ENCODE peak calls at places on chromosomes 6 and 20, in four cellular contexts. One of them, this sample, is unnamed.

GRCh38 chr6:128493877-128494276 is 26.5 kb downstream of the PTPRK start:
- DNase-seq in tibial artery: no peak
- DNase-seq in substantia nigra: no peak
- DNase-seq in right cardiac atrium: no peak
- DNase-seq in this sample: no peak

GRCh38 chr6:143234686-143235085 is 174.0 kb downstream of the AIG1 start:
- DNase-seq in tibial artery: no peak
- DNase-seq in right cardiac atrium: no peak
- DNase-seq in substantia nigra: no peak
- DNase-seq in this sample: no peak

GRCh38 chr6:27312146-27312949 is at the start of gene POM121L2:
- DNase-seq in substantia nigra: no peak
- DNase-seq in tibial artery: no peak
- DNase-seq in right cardiac atrium: peak
- DNase-seq in this sample: no peak

GRCh38 chr20:44074252-44075151 is 112.5 kb downstream of the JPH2 start:
- DNase-seq in substantia nigra: peak
- DNase-seq in tibial artery: peak
- DNase-seq in right cardiac atrium: peak
- DNase-seq in this sample: peak

GRCh38 chr6:104597541-104598050 is 262.1 kb downstream of the HACE1 start:
- DNase-seq in substantia nigra: no peak
- DNase-seq in right cardiac atrium: no peak
- DNase-seq in tibial artery: no peak
- DNase-seq in this sample: no peak

GRCh38 chr20:35295674-35296073 is 3.4 kb upstream of the FAM83C start:
- DNase-seq in tibial artery: no peak
- DNase-seq in right cardiac atrium: no peak
- DNase-seq in substantia nigra: no peak
- DNase-seq in this sample: no peak

GRCh38 chr6:109349419-109349987 is 32.8 kb downstream of the CD164 start:
- DNase-seq in right cardiac atrium: peak
- DNase-seq in tibial artery: no peak
- DNase-seq in substantia nigra: no peak
- DNase-seq in this sample: no peak

GRCh38 chr20:34472246-34472925 is 43.8 kb upstream of the DYNLRB1 start:
- DNase-seq in substantia nigra: no peak
- DNase-seq in right cardiac atrium: no peak
- DNase-seq in tibial artery: no peak
- DNase-seq in this sample: no peak

GRCh38 chr20:10219452-10219791 is 792 bp downstream of the SNAP25 start:
- DNase-seq in tibial artery: peak
- DNase-seq in substantia nigra: peak
- DNase-seq in right cardiac atrium: peak
- DNase-seq in this sample: peak

GRCh38 chr6:38646166-38646565 is 6.4 kb upstream of the BTBD9 start:
- DNase-seq in tibial artery: no peak
- DNase-seq in right cardiac atrium: no peak
- DNase-seq in substantia nigra: no peak
- DNase-seq in this sample: no peak

GRCh38 chr20:23305098-23305497 is 45.5 kb upstream of the NXT1 start:
- DNase-seq in tibial artery: peak
- DNase-seq in right cardiac atrium: no peak
- DNase-seq in substantia nigra: no peak
- DNase-seq in this sample: no peak

GRCh38 chr20:44501448-44501847 is 20.4 kb downstream of the SERINC3 start:
- DNase-seq in tibial artery: no peak
- DNase-seq in right cardiac atrium: no peak
- DNase-seq in substantia nigra: no peak
- DNase-seq in this sample: no peak

GRCh38 chr6:115071962-115072361 is 729.1 kb upstream of the HS3ST5 start:
- DNase-seq in tibial artery: no peak
- DNase-seq in substantia nigra: no peak
- DNase-seq in right cardiac atrium: no peak
- DNase-seq in this sample: no peak

GRCh38 chr20:58192567-58192966 is 35.9 kb downstream of the ANKRD60 start:
- DNase-seq in right cardiac atrium: no peak
- DNase-seq in tibial artery: no peak
- DNase-seq in substantia nigra: no peak
- DNase-seq in this sample: no peak

GRCh38 chr6:34391023-34391485 is 1.4 kb downstream of the NUDT3 start:
- DNase-seq in right cardiac atrium: no peak
- DNase-seq in substantia nigra: peak
- DNase-seq in tibial artery: peak
- DNase-seq in this sample: no peak

GRCh38 chr6:110859335-110859792 is 15.2 kb upstream of the AMD1 start:
- DNase-seq in right cardiac atrium: no peak
- DNase-seq in tibial artery: no peak
- DNase-seq in substantia nigra: no peak
- DNase-seq in this sample: no peak

GRCh38 chr6:160141001-160141726 is 19.5 kb downstream of the SLC22A1 start:
- DNase-seq in tibial artery: no peak
- DNase-seq in substantia nigra: no peak
- DNase-seq in right cardiac atrium: no peak
- DNase-seq in this sample: no peak

GRCh38 chr20:59173938-59174496 is 10.4 kb downstream of the ZNF831 start:
- DNase-seq in right cardiac atrium: no peak
- DNase-seq in tibial artery: no peak
- DNase-seq in substantia nigra: no peak
- DNase-seq in this sample: no peak

GRCh38 chr20:47929368-47930115 is 144.3 kb upstream of the SULF2 start:
- DNase-seq in tibial artery: peak
- DNase-seq in right cardiac atrium: no peak
- DNase-seq in substantia nigra: no peak
- DNase-seq in this sample: no peak

GRCh38 chr6:34657307-34657978 is 39.1 kb downstream of the ILRUN start:
- DNase-seq in tibial artery: peak
- DNase-seq in substantia nigra: peak
- DNase-seq in right cardiac atrium: no peak
- DNase-seq in this sample: no peak

GRCh38 chr6:40328988-40329545 is 258.1 kb downstream of the LRFN2 start:
- DNase-seq in substantia nigra: no peak
- DNase-seq in tibial artery: no peak
- DNase-seq in right cardiac atrium: no peak
- DNase-seq in this sample: no peak

GRCh38 chr20:10549511-10549910 is 114.4 kb downstream of the SLX4IP start:
- DNase-seq in substantia nigra: no peak
- DNase-seq in tibial artery: no peak
- DNase-seq in right cardiac atrium: no peak
- DNase-seq in this sample: no peak

GRCh38 chr20:38246357-38247165 is 14.0 kb downstream of the KIAA1755 start:
- DNase-seq in right cardiac atrium: peak
- DNase-seq in substantia nigra: peak
- DNase-seq in tibial artery: no peak
- DNase-seq in this sample: no peak

GRCh38 chr20:53354314-53354713 is 239.3 kb downstream of the ZNF217 start:
- DNase-seq in right cardiac atrium: no peak
- DNase-seq in substantia nigra: no peak
- DNase-seq in tibial artery: no peak
- DNase-seq in this sample: no peak

GRCh38 chr6:166411721-166412151 is 29.0 kb upstream of the MPC1 start:
- DNase-seq in substantia nigra: no peak
- DNase-seq in right cardiac atrium: no peak
- DNase-seq in tibial artery: no peak
- DNase-seq in this sample: no peak

GRCh38 chr20:57065646-57066045 is 200.8 kb downstream of the BMP7 start:
- DNase-seq in tibial artery: no peak
- DNase-seq in right cardiac atrium: no peak
- DNase-seq in substantia nigra: no peak
- DNase-seq in this sample: no peak

GRCh38 chr6:169556238-169556637 is 145.6 kb downstream of the WDR27 start:
- DNase-seq in substantia nigra: no peak
- DNase-seq in right cardiac atrium: no peak
- DNase-seq in tibial artery: no peak
- DNase-seq in this sample: no peak

GRCh38 chr6:9405825-9406224 is 970.5 kb upstream of the SLC35B3 start:
- DNase-seq in substantia nigra: no peak
- DNase-seq in tibial artery: no peak
- DNase-seq in right cardiac atrium: no peak
- DNase-seq in this sample: no peak

GRCh38 chr6:121201108-121201507 is 133.2 kb downstream of the TBC1D32 start:
- DNase-seq in substantia nigra: no peak
- DNase-seq in right cardiac atrium: no peak
- DNase-seq in tibial artery: no peak
- DNase-seq in this sample: no peak

GRCh38 chr20:24470782-24471582 is 1.6 kb downstream of the SYNDIG1 start:
- DNase-seq in substantia nigra: no peak
- DNase-seq in right cardiac atrium: no peak
- DNase-seq in tibial artery: no peak
- DNase-seq in this sample: no peak

GRCh38 chr20:48625136-48625900 is 202.5 kb downstream of the PREX1 start:
- DNase-seq in substantia nigra: no peak
- DNase-seq in right cardiac atrium: no peak
- DNase-seq in tibial artery: no peak
- DNase-seq in this sample: no peak

DNA sequence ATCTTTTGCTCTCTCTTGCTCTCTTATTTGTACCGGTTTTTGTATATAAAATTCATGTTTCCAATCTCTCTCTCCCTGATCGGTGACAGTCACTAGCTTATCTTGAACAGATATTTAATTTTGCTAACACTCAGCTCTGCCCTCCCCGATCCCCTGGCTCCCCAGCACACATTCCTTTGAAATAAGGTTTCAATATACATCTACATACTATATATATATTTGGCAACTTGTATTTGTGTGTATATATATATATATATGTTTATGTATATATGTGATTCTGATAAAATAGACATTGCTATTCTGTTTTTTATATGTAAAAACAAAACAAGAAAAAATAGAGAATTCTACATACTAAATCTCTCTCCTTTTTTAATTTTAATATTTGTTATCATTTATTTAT is 15.9 kb downstream of the VEGFA start:
- DNase-seq in right cardiac atrium: no peak
- DNase-seq in substantia nigra: no peak
- DNase-seq in tibial artery: no peak
- DNase-seq in this sample: no peak
- H3K27ac ChIP-seq in right cardiac atrium: no peak
- H3K27ac ChIP-seq in substantia nigra: no peak
- H3K27ac ChIP-seq in tibial artery: no peak
- H3K27ac ChIP-seq in this sample: no peak

DNA sequence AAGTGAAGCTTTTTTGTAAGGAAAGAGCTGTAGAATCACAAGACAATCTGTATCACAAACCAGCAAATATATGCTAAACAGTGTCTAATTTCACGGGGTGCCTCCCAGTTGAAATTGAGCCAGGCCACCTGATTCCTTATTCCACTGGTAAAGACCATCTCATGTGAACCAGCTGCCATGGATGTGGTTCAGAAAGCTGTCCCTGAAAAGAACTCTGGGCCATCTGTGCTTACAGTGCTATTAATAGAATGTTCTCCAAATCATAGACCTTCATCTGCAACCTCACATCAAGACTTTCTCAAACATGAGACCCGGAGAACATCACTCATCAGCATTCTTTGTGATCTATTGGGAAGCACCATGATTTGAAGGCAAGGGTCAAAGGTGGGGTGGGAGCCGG is 89.7 kb downstream of the FBXO5 start:
- DNase-seq in tibial artery: no peak
- DNase-seq in substantia nigra: no peak
- DNase-seq in right cardiac atrium: no peak
- DNase-seq in this sample: no peak
- H3K27ac ChIP-seq in tibial artery: no peak
- H3K27ac ChIP-seq in substantia nigra: no peak
- H3K27ac ChIP-seq in right cardiac atrium: no peak
- H3K27ac ChIP-seq in this sample: no peak

GRCh38 chr20:32478576-32478975 is 106.6 kb downstream of the NOL4L start:
- DNase-seq in right cardiac atrium: no peak
- DNase-seq in substantia nigra: no peak
- DNase-seq in tibial artery: no peak
- DNase-seq in this sample: no peak

GRCh38 chr20:32479012-32479411 is 106.1 kb downstream of the NOL4L start:
- DNase-seq in tibial artery: no peak
- DNase-seq in substantia nigra: no peak
- DNase-seq in right cardiac atrium: no peak
- DNase-seq in this sample: no peak

GRCh38 chr20:32477594-32478512 is 107.3 kb downstream of the NOL4L start:
- DNase-seq in substantia nigra: no peak
- DNase-seq in tibial artery: no peak
- DNase-seq in right cardiac atrium: no peak
- DNase-seq in this sample: no peak

GRCh38 chr20:32474967-32475819 is 109.9 kb downstream of the NOL4L start:
- DNase-seq in substantia nigra: peak
- DNase-seq in right cardiac atrium: peak
- DNase-seq in tibial artery: peak
- DNase-seq in this sample: peak

DNA sequence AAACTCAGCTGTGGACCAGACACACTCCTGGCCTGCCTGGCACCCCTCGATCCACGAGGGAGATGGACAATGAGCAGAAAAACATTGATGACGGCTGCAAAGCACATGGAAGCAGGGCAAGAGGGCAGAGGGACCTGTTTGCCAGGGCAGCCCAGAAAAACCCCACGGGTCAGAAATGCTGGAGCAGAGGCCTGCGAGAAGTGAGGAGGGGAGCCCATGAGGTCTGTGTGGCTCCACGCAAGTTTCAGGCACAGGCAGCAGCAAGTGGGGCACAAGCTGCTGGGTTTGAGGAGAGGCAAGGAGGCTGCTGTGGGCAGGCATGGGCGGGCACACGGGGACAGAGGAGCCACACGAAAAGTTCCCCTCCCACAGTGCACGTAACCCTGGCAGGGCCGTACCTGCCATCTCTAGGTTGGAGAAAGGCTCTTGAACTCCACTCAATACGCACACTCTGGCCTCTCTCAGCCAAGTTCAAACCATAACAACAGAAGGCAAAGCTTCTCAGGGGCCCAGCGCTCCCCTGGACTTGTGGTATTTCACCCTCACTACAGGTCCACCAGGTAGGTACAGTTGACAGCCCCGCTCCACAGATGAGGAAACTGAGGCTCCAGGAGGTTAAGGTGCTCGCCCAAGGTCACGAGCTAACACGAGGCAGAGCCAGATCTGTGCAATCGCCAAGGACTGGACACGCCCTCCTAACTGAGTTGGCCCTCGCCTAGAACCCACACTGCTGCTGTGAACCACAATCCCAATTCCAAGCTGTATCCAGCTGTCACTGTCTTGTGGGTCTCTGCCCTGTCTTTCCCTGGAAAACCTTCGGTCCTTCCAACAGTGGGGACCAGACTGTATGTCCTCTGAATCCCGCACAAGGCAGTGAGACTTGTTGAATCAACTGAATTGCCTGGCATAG is 108.2 kb downstream of the NOL4L start:
- DNase-seq in tibial artery: no peak
- DNase-seq in right cardiac atrium: no peak
- DNase-seq in substantia nigra: no peak
- DNase-seq in this sample: no peak
- H3K27ac ChIP-seq in tibial artery: no peak
- H3K27ac ChIP-seq in right cardiac atrium: no peak
- H3K27ac ChIP-seq in substantia nigra: peak
- H3K27ac ChIP-seq in this sample: peak

DNA sequence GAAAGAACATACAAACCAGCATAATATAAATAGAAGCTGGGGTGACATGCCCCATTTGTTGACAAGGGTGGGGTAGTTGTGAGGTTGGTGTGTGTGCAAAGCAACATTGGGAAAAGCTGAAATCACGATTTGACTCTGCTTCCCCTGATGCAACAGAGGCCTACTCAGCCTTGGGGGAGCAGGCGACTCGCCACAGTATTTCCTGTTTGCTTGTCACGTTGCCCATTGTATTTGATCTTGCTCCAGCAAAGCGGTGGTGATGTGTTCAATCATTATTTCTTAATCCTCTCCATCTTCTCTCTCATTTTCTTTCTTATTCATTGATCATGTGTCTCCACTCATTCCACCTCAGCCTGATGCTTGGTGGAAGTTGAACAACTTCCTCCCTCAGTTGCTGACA is 165.8 kb upstream of the CITED2 start:
- DNase-seq in tibial artery: no peak
- DNase-seq in right cardiac atrium: no peak
- DNase-seq in substantia nigra: no peak
- DNase-seq in this sample: no peak
- H3K27ac ChIP-seq in tibial artery: peak
- H3K27ac ChIP-seq in right cardiac atrium: no peak
- H3K27ac ChIP-seq in substantia nigra: no peak
- H3K27ac ChIP-seq in this sample: peak